ENCODE peak calls at places on chromosomes 7 and 10, in eight cellular contexts. One of them, this sample, is unnamed.

GRCh38 chr10:129711261-129711660 is 244.2 kb downstream of the MGMT start:
- DNase-seq in brain microvascular endothelial cell: no peak
- DNase-seq in right lobe of liver: no peak
- DNase-seq in OCI-LY7: no peak
- DNase-seq in GM12865: no peak
- DNase-seq in sigmoid colon: no peak
- DNase-seq in fibroblast of pulmonary artery: no peak
- DNase-seq in tibial nerve: no peak
- DNase-seq in this sample: no peak

GRCh38 chr10:131129544-131129943 is 182.0 kb downstream of the TCERG1L start:
- DNase-seq in brain microvascular endothelial cell: no peak
- DNase-seq in right lobe of liver: no peak
- DNase-seq in OCI-LY7: no peak
- DNase-seq in GM12865: no peak
- DNase-seq in sigmoid colon: no peak
- DNase-seq in fibroblast of pulmonary artery: no peak
- DNase-seq in tibial nerve: no peak
- DNase-seq in this sample: no peak

GRCh38 chr10:91251430-91252056 is 31.1 kb downstream of the PCGF5 start:
- DNase-seq in brain microvascular endothelial cell: peak
- DNase-seq in right lobe of liver: peak
- DNase-seq in OCI-LY7: peak
- DNase-seq in GM12865: peak
- DNase-seq in sigmoid colon: peak
- DNase-seq in fibroblast of pulmonary artery: peak
- DNase-seq in tibial nerve: peak
- DNase-seq in this sample: peak

GRCh38 chr7:86339051-86339450 is 304.7 kb upstream of the GRM3 start:
- DNase-seq in brain microvascular endothelial cell: no peak
- DNase-seq in right lobe of liver: no peak
- DNase-seq in OCI-LY7: no peak
- DNase-seq in GM12865: no peak
- DNase-seq in sigmoid colon: no peak
- DNase-seq in fibroblast of pulmonary artery: no peak
- DNase-seq in tibial nerve: no peak
- DNase-seq in this sample: no peak

GRCh38 chr10:108597031-108597430 is 1326.3 kb downstream of the XPNPEP1 start:
- DNase-seq in brain microvascular endothelial cell: no peak
- DNase-seq in right lobe of liver: no peak
- DNase-seq in OCI-LY7: no peak
- DNase-seq in GM12865: no peak
- DNase-seq in sigmoid colon: no peak
- DNase-seq in fibroblast of pulmonary artery: peak
- DNase-seq in tibial nerve: no peak
- DNase-seq in this sample: no peak

GRCh38 chr10:124740374-124741280 is 3.6 kb downstream of the FAM53B start:
- DNase-seq in brain microvascular endothelial cell: no peak
- DNase-seq in right lobe of liver: peak
- DNase-seq in OCI-LY7: peak
- DNase-seq in GM12865: peak
- DNase-seq in sigmoid colon: peak
- DNase-seq in fibroblast of pulmonary artery: peak
- DNase-seq in tibial nerve: no peak
- DNase-seq in this sample: no peak

GRCh38 chr7:32481176-32481575 is 9.0 kb downstream of the LSM5 start:
- DNase-seq in brain microvascular endothelial cell: no peak
- DNase-seq in right lobe of liver: no peak
- DNase-seq in OCI-LY7: no peak
- DNase-seq in GM12865: no peak
- DNase-seq in sigmoid colon: no peak
- DNase-seq in fibroblast of pulmonary artery: no peak
- DNase-seq in tibial nerve: no peak
- DNase-seq in this sample: no peak

GRCh38 chr7:45122975-45123860 is 11.7 kb upstream of the TBRG4 start:
- DNase-seq in brain microvascular endothelial cell: no peak
- DNase-seq in right lobe of liver: no peak
- DNase-seq in OCI-LY7: no peak
- DNase-seq in GM12865: no peak
- DNase-seq in sigmoid colon: no peak
- DNase-seq in fibroblast of pulmonary artery: no peak
- DNase-seq in tibial nerve: no peak
- DNase-seq in this sample: no peak

GRCh38 chr10:78013564-78013963 is 15.8 kb downstream of the POLR3A start:
- DNase-seq in brain microvascular endothelial cell: no peak
- DNase-seq in right lobe of liver: no peak
- DNase-seq in OCI-LY7: no peak
- DNase-seq in GM12865: no peak
- DNase-seq in sigmoid colon: no peak
- DNase-seq in fibroblast of pulmonary artery: no peak
- DNase-seq in tibial nerve: no peak
- DNase-seq in this sample: no peak

GRCh38 chr10:78009662-78010061 is 19.7 kb downstream of the POLR3A start:
- DNase-seq in brain microvascular endothelial cell: no peak
- DNase-seq in right lobe of liver: no peak
- DNase-seq in OCI-LY7: no peak
- DNase-seq in GM12865: no peak
- DNase-seq in sigmoid colon: no peak
- DNase-seq in fibroblast of pulmonary artery: no peak
- DNase-seq in tibial nerve: no peak
- DNase-seq in this sample: no peak

GRCh38 chr10:78011065-78011464 is 18.2 kb downstream of the POLR3A start:
- DNase-seq in brain microvascular endothelial cell: no peak
- DNase-seq in right lobe of liver: no peak
- DNase-seq in OCI-LY7: no peak
- DNase-seq in GM12865: no peak
- DNase-seq in sigmoid colon: no peak
- DNase-seq in fibroblast of pulmonary artery: no peak
- DNase-seq in tibial nerve: no peak
- DNase-seq in this sample: no peak

GRCh38 chr10:78007172-78007571 is 22.1 kb downstream of the POLR3A start:
- DNase-seq in brain microvascular endothelial cell: no peak
- DNase-seq in right lobe of liver: no peak
- DNase-seq in OCI-LY7: no peak
- DNase-seq in GM12865: no peak
- DNase-seq in sigmoid colon: no peak
- DNase-seq in fibroblast of pulmonary artery: no peak
- DNase-seq in tibial nerve: no peak
- DNase-seq in this sample: no peak

DNA sequence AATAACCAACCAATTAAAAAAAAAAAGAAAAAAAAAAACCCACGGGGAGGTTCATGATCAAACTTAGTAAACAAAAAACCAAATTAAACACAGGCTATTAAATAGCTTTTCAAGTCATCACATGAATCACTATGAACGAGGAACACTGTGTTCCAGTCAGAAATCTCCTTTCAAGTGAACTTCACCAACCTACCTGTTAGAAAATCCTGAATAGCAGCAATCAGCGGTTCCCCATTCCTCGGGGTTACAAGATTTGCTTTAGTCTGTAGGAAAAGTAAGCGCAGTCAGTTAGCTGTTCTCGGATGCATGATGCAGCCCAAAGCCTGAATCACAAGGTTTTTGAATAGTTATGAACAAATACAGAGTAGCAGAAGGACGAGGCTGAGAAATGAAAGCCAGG is 19.0 kb downstream of the POLR3A start:
- DNase-seq in brain microvascular endothelial cell: no peak
- DNase-seq in right lobe of liver: no peak
- DNase-seq in OCI-LY7: no peak
- DNase-seq in GM12865: no peak
- DNase-seq in sigmoid colon: no peak
- DNase-seq in fibroblast of pulmonary artery: no peak
- DNase-seq in tibial nerve: no peak
- DNase-seq in this sample: no peak
- TF ChIP-seq CTCF in brain microvascular endothelial cell: no peak
- TF ChIP-seq CTCF in right lobe of liver: no peak
- TF ChIP-seq CTCF in OCI-LY7: no peak
- TF ChIP-seq CTCF in GM12865: no peak
- TF ChIP-seq CTCF in sigmoid colon: no peak
- TF ChIP-seq CTCF in fibroblast of pulmonary artery: no peak
- TF ChIP-seq CTCF in tibial nerve: no peak
- TF ChIP-seq CTCF in this sample: no peak

DNA sequence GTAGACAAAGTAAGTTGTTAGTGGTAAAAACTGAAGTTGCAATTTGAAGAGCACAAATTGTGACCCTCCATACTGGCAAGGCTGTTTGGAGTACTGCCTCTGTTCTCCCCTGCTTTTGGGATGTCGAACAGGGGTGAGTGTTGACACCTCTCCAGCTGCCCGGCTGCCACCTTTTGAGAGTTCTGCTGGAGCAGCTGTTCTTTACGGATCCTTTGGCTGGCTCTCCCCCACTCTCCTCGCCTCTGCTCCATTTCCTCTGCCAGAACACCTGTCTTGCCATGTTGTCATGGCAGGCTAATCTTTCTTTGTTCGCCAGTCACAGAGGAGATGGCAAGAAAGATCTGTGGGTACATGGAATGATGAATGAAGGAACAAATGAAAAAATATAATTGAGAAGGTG is 34.9 kb downstream of the INSYN2A start:
- DNase-seq in brain microvascular endothelial cell: no peak
- DNase-seq in right lobe of liver: no peak
- DNase-seq in OCI-LY7: no peak
- DNase-seq in GM12865: no peak
- DNase-seq in sigmoid colon: no peak
- DNase-seq in fibroblast of pulmonary artery: no peak
- DNase-seq in tibial nerve: no peak
- DNase-seq in this sample: no peak
- TF ChIP-seq CTCF in brain microvascular endothelial cell: no peak
- TF ChIP-seq CTCF in right lobe of liver: no peak
- TF ChIP-seq CTCF in OCI-LY7: no peak
- TF ChIP-seq CTCF in GM12865: no peak
- TF ChIP-seq CTCF in sigmoid colon: no peak
- TF ChIP-seq CTCF in fibroblast of pulmonary artery: no peak
- TF ChIP-seq CTCF in tibial nerve: no peak
- TF ChIP-seq CTCF in this sample: no peak

GRCh38 chr10:30434273-30435067 is 486 bp downstream of the MAP3K8 start:
- DNase-seq in brain microvascular endothelial cell: peak
- DNase-seq in right lobe of liver: peak
- DNase-seq in OCI-LY7: peak
- DNase-seq in GM12865: peak
- DNase-seq in sigmoid colon: peak
- DNase-seq in fibroblast of pulmonary artery: peak
- DNase-seq in tibial nerve: peak
- DNase-seq in this sample: peak

GRCh38 chr10:30433286-30433778 is 652 bp upstream of the MAP3K8 start:
- DNase-seq in brain microvascular endothelial cell: peak
- DNase-seq in right lobe of liver: peak
- DNase-seq in OCI-LY7: peak
- DNase-seq in GM12865: peak
- DNase-seq in sigmoid colon: peak
- DNase-seq in fibroblast of pulmonary artery: peak
- DNase-seq in tibial nerve: peak
- DNase-seq in this sample: peak

GRCh38 chr10:30431435-30431911 is 2.5 kb upstream of the MAP3K8 start:
- DNase-seq in brain microvascular endothelial cell: no peak
- DNase-seq in right lobe of liver: no peak
- DNase-seq in OCI-LY7: no peak
- DNase-seq in GM12865: peak
- DNase-seq in sigmoid colon: no peak
- DNase-seq in fibroblast of pulmonary artery: no peak
- DNase-seq in tibial nerve: no peak
- DNase-seq in this sample: no peak

GRCh38 chr10:30433779-30434272 is at the start of gene MAP3K8:
- DNase-seq in brain microvascular endothelial cell: peak
- DNase-seq in right lobe of liver: peak
- DNase-seq in OCI-LY7: peak
- DNase-seq in GM12865: peak
- DNase-seq in sigmoid colon: peak
- DNase-seq in fibroblast of pulmonary artery: peak
- DNase-seq in tibial nerve: peak
- DNase-seq in this sample: peak

DNA sequence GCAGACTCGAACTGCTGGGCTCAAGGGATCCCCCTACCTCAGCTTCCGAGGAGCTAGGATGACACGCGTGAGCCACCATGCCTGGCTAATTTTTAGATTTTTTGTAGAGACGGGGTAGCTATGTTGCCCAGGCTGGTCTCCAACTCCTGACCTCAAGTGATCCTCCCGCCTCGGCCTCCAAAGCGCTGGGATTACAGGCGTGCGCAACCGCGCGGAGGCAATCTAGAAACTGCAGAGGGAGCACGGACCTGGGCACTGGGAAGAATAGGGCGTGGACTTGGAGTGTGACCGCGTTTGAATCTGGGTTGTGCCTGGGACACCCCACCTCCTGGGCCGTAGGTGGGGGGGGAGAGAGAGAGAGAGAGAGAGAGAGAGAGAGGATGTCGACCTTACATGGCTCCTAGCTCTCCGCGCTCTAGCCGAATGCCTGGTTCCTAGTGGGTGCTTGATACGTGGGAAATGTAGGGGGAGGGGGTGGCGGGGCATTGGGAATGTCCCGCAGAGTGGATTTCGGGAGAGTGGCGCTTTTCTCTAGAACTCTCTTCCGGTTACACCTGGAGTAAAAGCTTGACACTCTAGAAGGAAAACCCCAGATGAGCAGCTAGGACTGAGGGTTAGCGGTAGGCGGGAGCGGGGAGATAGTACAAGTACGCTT is 1.2 kb upstream of the MAP3K8 start:
- DNase-seq in brain microvascular endothelial cell: no peak
- DNase-seq in right lobe of liver: peak
- DNase-seq in OCI-LY7: no peak
- DNase-seq in GM12865: no peak
- DNase-seq in sigmoid colon: peak
- DNase-seq in fibroblast of pulmonary artery: no peak
- DNase-seq in tibial nerve: no peak
- DNase-seq in this sample: no peak
- TF ChIP-seq CTCF in brain microvascular endothelial cell: no peak
- TF ChIP-seq CTCF in right lobe of liver: no peak
- TF ChIP-seq CTCF in OCI-LY7: no peak
- TF ChIP-seq CTCF in GM12865: no peak
- TF ChIP-seq CTCF in sigmoid colon: no peak
- TF ChIP-seq CTCF in fibroblast of pulmonary artery: no peak
- TF ChIP-seq CTCF in tibial nerve: peak
- TF ChIP-seq CTCF in this sample: no peak

GRCh38 chr7:66696774-66697191 is 43.8 kb upstream of the RABGEF1 start:
- DNase-seq in brain microvascular endothelial cell: no peak
- DNase-seq in right lobe of liver: no peak
- DNase-seq in OCI-LY7: no peak
- DNase-seq in GM12865: peak
- DNase-seq in sigmoid colon: no peak
- DNase-seq in fibroblast of pulmonary artery: no peak
- DNase-seq in tibial nerve: peak
- DNase-seq in this sample: no peak

GRCh38 chr7:66699998-66700397 is 40.5 kb upstream of the RABGEF1 start:
- DNase-seq in brain microvascular endothelial cell: no peak
- DNase-seq in right lobe of liver: no peak
- DNase-seq in OCI-LY7: no peak
- DNase-seq in GM12865: no peak
- DNase-seq in sigmoid colon: no peak
- DNase-seq in fibroblast of pulmonary artery: no peak
- DNase-seq in tibial nerve: no peak
- DNase-seq in this sample: no peak

GRCh38 chr7:66700633-66701131 is 39.9 kb upstream of the RABGEF1 start:
- DNase-seq in brain microvascular endothelial cell: no peak
- DNase-seq in right lobe of liver: no peak
- DNase-seq in OCI-LY7: no peak
- DNase-seq in GM12865: no peak
- DNase-seq in sigmoid colon: no peak
- DNase-seq in fibroblast of pulmonary artery: no peak
- DNase-seq in tibial nerve: no peak
- DNase-seq in this sample: no peak

GRCh38 chr7:66698652-66699205 is 41.8 kb upstream of the RABGEF1 start:
- DNase-seq in brain microvascular endothelial cell: no peak
- DNase-seq in right lobe of liver: no peak
- DNase-seq in OCI-LY7: no peak
- DNase-seq in GM12865: no peak
- DNase-seq in sigmoid colon: no peak
- DNase-seq in fibroblast of pulmonary artery: no peak
- DNase-seq in tibial nerve: no peak
- DNase-seq in this sample: no peak

GRCh38 chr7:66697451-66698438 is 42.8 kb upstream of the RABGEF1 start:
- DNase-seq in brain microvascular endothelial cell: peak
- DNase-seq in right lobe of liver: no peak
- DNase-seq in OCI-LY7: no peak
- DNase-seq in GM12865: no peak
- DNase-seq in sigmoid colon: peak
- DNase-seq in fibroblast of pulmonary artery: peak
- DNase-seq in tibial nerve: no peak
- DNase-seq in this sample: no peak
- TF ChIP-seq CTCF in brain microvascular endothelial cell: no peak
- TF ChIP-seq CTCF in right lobe of liver: no peak
- TF ChIP-seq CTCF in OCI-LY7: no peak
- TF ChIP-seq CTCF in GM12865: no peak
- TF ChIP-seq CTCF in sigmoid colon: no peak
- TF ChIP-seq CTCF in fibroblast of pulmonary artery: no peak
- TF ChIP-seq CTCF in tibial nerve: no peak
- TF ChIP-seq CTCF in this sample: no peak